ENCODE peak calls at places on chromosomes 13 and 19, in five cellular contexts. C is colonic mucosa, M is neural crest cell, P is H4, S is SK-N-SH. N is an unnamed sample.

GRCh38 chr19:39645800-39646411 is 9.8 kb upstream of the LGALS16 start:
- DNase-seq in S (no peak), C (no peak), M (peak), P (no peak), N (peak)

GRCh38 chr13:109816112-109816978 is 30.0 kb upstream of the IRS2 start:
- DNase-seq in P (no peak), S (no peak), M (no peak), C (no peak), N (no peak)

GRCh38 chr13:21673592-21674270 is 2.9 kb downstream of the FGF9 start:
- DNase-seq in P (no peak), S (peak), M (peak), C (peak), N (peak)

GRCh38 chr19:34189199-34189916 is 17.1 kb downstream of the LSM14A start:
- DNase-seq in S (no peak), P (no peak), M (no peak), C (no peak), N (no peak)

GRCh38 chr13:98478134-98479129 is 98.5 kb downstream of the STK24 start:
- DNase-seq in P (peak), C (no peak), M (no peak), S (peak), N (no peak)

GRCh38 chr19:42140125-42140754 is 8.0 kb upstream of the POU2F2 start:
- DNase-seq in S (no peak), C (peak), M (peak), P (peak), N (peak)

GRCh38 chr13:87123987-87124784 is 547.0 kb upstream of the SLITRK5 start:
- DNase-seq in C (no peak), M (no peak), S (no peak), P (peak), N (peak)

GRCh38 chr13:45882626-45883025 is 31.1 kb upstream of the SIAH3 start:
- DNase-seq in P (no peak), S (no peak), C (no peak), M (no peak), N (no peak)

GRCh38 chr13:52162279-52163101 is 3.1 kb upstream of the NEK3 start:
- DNase-seq in C (no peak), S (no peak), P (peak), M (no peak), N (peak)